ENCODE peak calls at places on chromosomes 6 and 20, in ten cellular contexts. W is esophagus squamous epithelium, B is neural crest cell, S is testis, T is lower leg skin, N is A549, Y is progenitor cell of endocrine pancreas, G is heart left ventricle, F is psoas muscle, M is gastrocnemius medialis. L is an unnamed sample.

GRCh38 chr6:156423829-156424228 is 353.3 kb upstream of the ARID1B start:
- DNase-seq in B (no peak), S (no peak), G (no peak), M (no peak), W (no peak), N (no peak), Y (no peak), F (no peak), T (no peak), L (no peak)

GRCh38 chr6:153312633-153313032 is 181.6 kb upstream of the RGS17 start:
- DNase-seq in M (no peak), W (no peak), G (no peak), S (peak), T (no peak), N (peak), F (no peak), B (peak), Y (no peak), L (no peak)

GRCh38 chr20:38044685-38045084 is 11.1 kb downstream of the RPRD1B start:
- DNase-seq in F (no peak), G (no peak), N (no peak), Y (no peak), M (no peak), T (no peak), B (no peak), W (no peak), S (no peak), L (no peak)

GRCh38 chr6:31794294-31794865 is 1.2 kb downstream of the VARS1 start:
- DNase-seq in N (no peak), T (no peak), Y (no peak), M (no peak), G (no peak), S (no peak), F (no peak), W (no peak), B (no peak), L (no peak)

GRCh38 chr20:56808732-56809131 is 179.6 kb downstream of the TFAP2C start:
- DNase-seq in T (peak), M (no peak), Y (no peak), N (no peak), F (no peak), W (no peak), G (no peak), B (no peak), S (no peak), L (no peak)

GRCh38 chr6:127879685-127880084 is 21.2 kb downstream of the THEMIS start:
- DNase-seq in M (no peak), T (no peak), N (no peak), B (peak), G (no peak), Y (peak), F (peak), W (no peak), S (peak), L (no peak)

GRCh38 chr6:146543940-146544661 is 468 bp downstream of the RAB32 start:
- DNase-seq in S (peak), Y (peak), W (no peak), B (peak), T (peak), G (peak), N (peak), F (peak), M (peak), L (peak)

GRCh38 chr6:37680668-37681067 is 17.0 kb downstream of the MDGA1 start:
- DNase-seq in N (no peak), Y (no peak), G (no peak), S (no peak), T (no peak), W (no peak), M (peak), B (no peak), F (peak), L (no peak)

GRCh38 chr20:2093200-2093781 is 8.3 kb upstream of the STK35 start:
- DNase-seq in N (peak), M (no peak), B (no peak), T (no peak), G (no peak), W (no peak), Y (peak), F (no peak), S (no peak), L (no peak)

GRCh38 chr20:38197217-38198008 is 32.3 kb upstream of the TGM2 start:
- DNase-seq in F (no peak), Y (no peak), M (no peak), N (no peak), G (no peak), S (no peak), W (no peak), T (no peak), B (no peak), L (no peak)

DNA sequence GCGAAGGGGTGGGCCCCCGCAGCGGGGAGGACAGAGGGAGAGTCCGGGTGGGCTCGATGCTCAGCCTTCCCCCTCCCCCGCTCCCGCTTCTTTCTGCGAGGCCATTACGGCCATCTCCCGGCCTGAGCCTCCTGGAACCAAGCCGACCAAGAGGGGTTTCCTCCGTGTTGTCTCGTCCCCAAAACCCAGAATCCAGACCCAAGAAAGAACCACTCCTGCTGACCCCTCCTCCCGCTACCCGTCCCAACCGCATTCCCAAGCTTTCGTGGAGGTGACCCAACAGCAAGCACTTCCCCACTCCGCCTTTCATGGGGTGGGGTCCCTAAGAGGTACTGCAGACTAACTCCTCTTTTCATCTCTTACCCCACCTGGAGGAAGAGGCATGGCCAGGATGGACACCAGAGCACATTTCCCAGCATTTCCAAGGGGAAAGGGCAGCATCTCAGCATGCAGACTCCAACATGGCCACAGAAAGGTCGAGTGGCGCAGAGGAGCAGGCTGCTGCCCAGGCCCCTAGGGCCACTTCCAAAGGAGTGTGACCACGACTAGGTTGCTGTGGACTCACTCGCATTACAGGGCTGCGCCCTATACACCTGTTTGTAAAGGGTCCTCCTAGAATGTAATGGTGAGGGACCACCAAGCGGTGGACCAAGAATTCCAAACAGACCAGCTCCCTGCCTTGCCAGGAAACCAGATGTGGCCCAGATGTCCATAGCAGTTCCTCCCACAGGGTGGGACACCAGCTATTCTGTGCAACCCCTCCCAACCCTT is 53.5 kb downstream of the MRPL14 start:
- DNase-seq in F (no peak), B (peak), M (peak), W (no peak), S (peak), T (no peak), N (no peak), Y (no peak), G (no peak), L (no peak)
- TF ChIP-seq CTCF in F (peak), B (no peak), M (peak), W (no peak), S (no peak), T (no peak), N (no peak), Y (no peak), G (no peak), L (no peak)

GRCh38 chr6:99121748-99122147 is 174.0 kb upstream of the FBXL4 start:
- DNase-seq in Y (no peak), T (no peak), M (no peak), F (no peak), B (no peak), S (no peak), W (no peak), G (no peak), N (no peak), L (no peak)

GRCh38 chr6:99114769-99115406 is 167.1 kb upstream of the FBXL4 start:
- DNase-seq in T (no peak), M (no peak), N (no peak), F (no peak), G (no peak), S (no peak), B (no peak), W (no peak), Y (no peak), L (no peak)

GRCh38 chr6:99119109-99120031 is 171.6 kb upstream of the FBXL4 start:
- DNase-seq in N (peak), G (no peak), B (peak), M (no peak), F (no peak), W (no peak), S (peak), Y (no peak), T (no peak), L (no peak)
- TF ChIP-seq CTCF in N (peak), G (peak), B (peak), M (peak), F (peak), W (peak), S (peak), Y (peak), T (no peak), L (peak)

DNA sequence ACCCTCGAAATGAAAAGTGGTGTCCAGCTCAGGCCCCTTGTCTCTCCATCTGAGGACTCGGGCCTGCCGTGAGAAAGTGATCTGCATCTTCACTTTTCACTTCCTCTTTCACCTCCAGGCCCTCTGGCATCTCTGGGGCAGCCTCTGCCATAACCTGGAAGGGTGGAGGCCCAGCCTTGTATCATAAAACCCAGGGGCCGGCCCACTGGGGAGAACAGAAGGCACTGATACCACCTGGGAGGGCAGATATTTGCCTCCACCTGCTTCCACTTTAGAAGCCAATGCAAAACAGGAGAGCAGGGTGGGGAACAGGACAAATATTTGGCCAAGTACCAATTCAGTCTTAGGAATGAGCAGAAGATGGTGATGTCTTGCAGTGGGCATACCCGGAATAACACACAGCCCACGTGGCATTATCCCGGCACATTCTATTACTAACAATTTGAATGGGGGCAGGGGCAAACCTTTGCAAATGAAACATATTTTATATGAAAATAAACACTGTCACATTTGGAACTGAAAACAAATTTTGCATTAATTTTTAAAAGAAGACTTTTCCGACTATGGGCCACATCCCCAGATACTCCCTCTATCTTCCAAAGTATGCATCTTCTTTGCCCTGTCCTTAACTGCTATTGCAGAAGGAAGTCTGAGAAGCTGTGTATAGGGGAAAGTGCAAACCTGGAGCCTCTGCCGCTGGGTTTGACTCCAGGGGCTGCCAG is 69.2 kb upstream of the TBC1D7 start:
- DNase-seq in B (no peak), T (no peak), Y (no peak), N (peak), W (no peak), F (no peak), M (no peak), S (no peak), G (no peak), L (no peak)
- TF ChIP-seq CTCF in B (peak), T (no peak), Y (no peak), N (no peak), W (peak), F (no peak), M (no peak), S (no peak), G (peak), L (no peak)

GRCh38 chr6:118860880-118861279 is 33.1 kb upstream of the ASF1A start:
- DNase-seq in T (no peak), G (no peak), N (no peak), B (no peak), M (peak), F (peak), S (no peak), Y (no peak), W (no peak), L (no peak)
- TF ChIP-seq CTCF in T (no peak), G (no peak), N (no peak), B (no peak), M (peak), F (peak), S (no peak), Y (no peak), W (no peak), L (no peak)

DNA sequence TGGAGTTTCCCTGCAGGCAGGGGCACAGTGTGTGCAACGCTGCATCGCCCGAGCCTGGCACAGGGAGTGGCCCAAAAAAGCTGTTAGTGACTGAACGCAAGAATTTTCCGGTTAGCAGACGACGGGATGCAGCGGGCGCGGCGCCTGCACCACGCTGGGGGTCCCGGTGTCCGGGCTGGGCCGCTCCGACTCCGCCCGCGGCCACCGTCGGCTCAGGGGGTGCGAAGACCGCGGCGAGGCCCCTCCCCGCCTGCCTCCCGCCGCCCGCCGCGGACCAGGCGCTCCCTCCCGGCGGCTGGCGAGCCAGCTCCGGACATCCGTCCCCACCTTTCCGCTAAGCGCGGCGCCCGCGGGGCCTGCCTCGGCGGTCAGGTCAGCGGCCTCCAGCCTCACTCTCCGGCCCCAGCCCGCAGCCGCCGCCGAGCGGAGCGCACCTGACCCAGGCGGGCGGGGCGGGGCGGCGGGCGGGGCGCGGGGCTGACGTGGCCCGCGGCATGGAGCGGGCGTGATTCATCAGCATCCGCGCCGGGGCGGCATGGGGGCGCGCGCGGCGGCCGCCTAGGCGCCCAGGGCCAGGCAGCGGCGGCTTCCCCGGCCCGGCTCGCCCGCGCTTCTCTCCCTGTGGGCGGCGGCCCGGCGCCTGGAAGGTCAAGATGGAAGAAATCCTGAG is at the start of gene ARFGEF3:
- DNase-seq in W (no peak), T (no peak), N (peak), B (peak), G (peak), S (peak), Y (peak), F (peak), M (no peak), L (no peak)
- TF ChIP-seq CTCF in W (no peak), T (no peak), N (no peak), B (no peak), G (no peak), S (no peak), Y (no peak), F (no peak), M (no peak), L (no peak)

DNA sequence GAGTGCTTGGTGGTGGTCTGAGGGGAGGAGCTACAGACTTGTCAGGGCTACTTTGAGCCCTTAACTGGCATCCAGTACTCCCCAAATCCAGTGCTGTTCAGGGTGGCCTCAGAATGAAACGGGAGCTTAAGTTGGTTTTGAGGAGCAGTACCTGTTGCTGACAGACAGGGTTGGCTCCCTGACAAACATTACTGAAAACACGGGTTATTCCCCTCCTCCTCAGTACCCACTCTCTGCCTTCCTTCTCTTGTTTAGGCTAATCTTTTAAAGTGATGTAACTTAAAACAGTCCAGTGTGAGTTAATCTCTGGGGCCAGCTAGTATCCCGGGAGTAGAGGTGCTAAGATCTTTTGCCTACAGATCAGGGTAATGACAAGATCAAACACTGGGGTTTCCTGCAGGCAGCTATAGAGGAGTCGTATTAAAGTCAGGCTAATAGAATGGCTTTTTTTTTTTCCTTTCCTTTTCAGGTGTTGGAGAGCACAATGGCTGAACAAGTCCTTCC is 3.7 kb downstream of the TNFAIP3 start:
- DNase-seq in W (no peak), S (no peak), G (no peak), B (no peak), M (no peak), T (no peak), F (no peak), Y (no peak), N (no peak), L (no peak)
- TF ChIP-seq CTCF in W (peak), S (no peak), G (no peak), B (no peak), M (no peak), T (no peak), F (peak), Y (no peak), N (no peak), L (peak)

DNA sequence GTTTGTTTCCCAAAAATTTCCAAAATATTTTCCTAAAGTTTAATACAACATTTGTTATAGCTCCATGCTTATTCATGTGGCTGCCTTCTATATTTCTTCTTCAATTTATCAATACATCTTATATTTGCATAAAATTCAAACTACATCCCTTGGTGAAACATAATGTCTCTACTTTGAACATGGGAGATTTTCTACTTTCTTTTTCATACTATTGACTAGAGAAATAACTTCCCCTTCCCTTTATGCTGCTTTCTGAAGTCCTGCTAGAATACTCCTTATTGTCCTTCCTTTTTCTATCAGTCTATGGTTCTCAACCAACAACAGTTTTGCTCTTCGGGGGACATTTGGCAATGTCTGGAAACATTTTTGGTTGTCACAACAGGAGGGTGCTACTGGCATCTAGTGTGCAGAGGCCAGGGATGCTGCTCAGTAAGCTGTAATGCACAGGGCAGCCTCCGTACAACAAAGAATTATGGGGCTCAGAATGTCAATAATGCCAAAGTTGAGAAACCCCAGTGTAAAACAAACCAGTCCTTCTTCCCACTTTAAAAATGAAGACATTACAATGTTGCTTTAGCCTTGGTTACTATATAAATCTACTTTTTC is 29.9 kb downstream of the MKKS start:
- DNase-seq in T (no peak), F (no peak), G (no peak), W (no peak), B (no peak), N (peak), M (no peak), S (no peak), Y (no peak), L (no peak)
- TF ChIP-seq CTCF in T (no peak), F (no peak), G (no peak), W (no peak), B (no peak), N (no peak), M (no peak), S (no peak), Y (no peak), L (no peak)

GRCh38 chr6:33211666-33212422 is 3.5 kb downstream of the RING1 start:
- DNase-seq in T (no peak), W (no peak), S (no peak), N (no peak), M (no peak), G (no peak), B (no peak), Y (no peak), F (no peak), L (no peak)
- TF ChIP-seq CTCF in T (no peak), W (no peak), S (no peak), N (no peak), M (no peak), G (no peak), B (no peak), Y (no peak), F (no peak), L (no peak)

GRCh38 chr20:33074675-33075074 is 4.8 kb upstream of the BPIFB4 start:
- DNase-seq in M (no peak), F (no peak), B (no peak), S (no peak), N (no peak), G (no peak), Y (no peak), T (no peak), W (no peak), L (no peak)

GRCh38 chr20:33072813-33073212 is 6.6 kb upstream of the BPIFB4 start:
- DNase-seq in F (no peak), W (no peak), B (no peak), S (no peak), G (no peak), T (no peak), M (no peak), N (no peak), Y (no peak), L (no peak)

GRCh38 chr20:33079267-33079666 is at the start of gene BPIFB4:
- DNase-seq in F (no peak), W (no peak), T (no peak), M (no peak), Y (no peak), G (no peak), N (no peak), S (no peak), B (no peak), L (no peak)

GRCh38 chr20:33075281-33075680 is 4.2 kb upstream of the BPIFB4 start:
- DNase-seq in M (no peak), F (no peak), N (no peak), S (no peak), G (no peak), Y (no peak), T (no peak), B (no peak), W (no peak), L (no peak)

GRCh38 chr20:33076662-33077398 is 2.6 kb upstream of the BPIFB4 start:
- DNase-seq in Y (no peak), G (no peak), F (no peak), M (no peak), S (no peak), B (no peak), T (no peak), W (no peak), N (no peak), L (no peak)
- TF ChIP-seq CTCF in Y (peak), G (peak), F (peak), M (no peak), S (no peak), B (peak), T (no peak), W (no peak), N (no peak), L (no peak)

DNA sequence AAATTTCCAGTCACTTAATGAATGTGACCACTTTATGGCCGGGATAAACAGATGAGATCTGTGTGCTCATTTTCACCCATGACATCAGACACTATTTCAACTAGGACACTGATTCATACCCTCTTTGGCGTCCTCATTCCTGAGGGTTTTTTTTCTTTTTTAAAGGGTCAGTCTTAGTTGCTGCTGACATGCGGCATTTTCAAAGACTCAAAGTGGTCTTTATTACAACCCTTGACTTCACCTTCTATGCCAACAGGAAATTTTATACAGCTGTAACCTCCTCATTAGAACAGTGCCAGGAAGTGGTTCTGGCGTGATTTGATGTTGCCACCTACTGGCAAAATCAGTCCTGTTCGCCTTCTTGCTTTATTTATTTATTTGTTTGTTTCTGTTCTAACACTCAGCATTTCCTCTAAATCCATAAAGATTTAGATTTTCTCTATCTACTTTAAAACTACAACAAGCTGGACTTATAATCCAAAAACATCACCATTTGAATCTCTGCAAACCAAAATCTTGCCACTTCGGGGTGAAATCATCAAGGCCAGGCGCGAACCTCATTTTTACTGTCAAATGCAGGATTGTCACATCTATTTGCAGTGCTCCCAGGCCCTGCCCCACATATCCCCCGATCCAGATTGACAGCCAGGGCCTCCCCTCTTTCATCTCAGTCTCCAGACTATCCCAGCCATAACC is 77.7 kb downstream of the C6orf118 start:
- DNase-seq in G (peak), B (no peak), S (peak), T (no peak), W (no peak), M (peak), Y (no peak), F (no peak), N (peak), L (no peak)
- TF ChIP-seq CTCF in G (peak), B (peak), S (peak), T (no peak), W (no peak), M (peak), Y (peak), F (peak), N (peak), L (peak)

L was measured in type B pancreatic cell.